ENCODE peak calls at places on chromosomes 13 and 19, in ten cellular contexts. H is colonic mucosa, O is K562, P is PC-9, U is heart right ventricle, E is IMR-90, B is prostate gland, S is psoas muscle, K is cardiac muscle cell, A is SJSA1. J is an unnamed sample. For H3K36me3, the result is how much of the 10 kb centered on the place peaks cover.

GRCh38 chr13:30047154-30047874 is 196.9 kb upstream of the UBL3 start:
- DNase-seq in H (no peak), O (no peak), P (no peak), U (no peak), E (peak), B (no peak), S (no peak), K (peak), A (no peak), J (no peak)

GRCh38 chr13:28609936-28610335 is 49.0 kb upstream of the POMP start:
- DNase-seq in H (no peak), O (no peak), P (no peak), U (no peak), E (peak), B (no peak), S (no peak), K (peak), A (peak), J (peak)

GRCh38 chr13:65600702-65601101 is 1629.4 kb downstream of the PCDH9 start:
- DNase-seq in H (no peak), O (no peak), P (no peak), U (no peak), E (peak), B (no peak), S (no peak), K (peak), A (peak), J (no peak)

GRCh38 chr13:78784017-78784745 is 125.2 kb upstream of the OBI1 start:
- DNase-seq in H (no peak), O (no peak), P (no peak), U (no peak), E (no peak), B (no peak), S (no peak), K (no peak), A (no peak), J (no peak)

GRCh38 chr19:40667602-40668001 is 22.8 kb downstream of the NUMBL start:
- DNase-seq in H (no peak), O (no peak), P (no peak), U (no peak), E (no peak), B (no peak), S (no peak), K (no peak), A (no peak), J (no peak)

GRCh38 chr13:81171065-81171647 is 830.2 kb upstream of the SPRY2 start:
- DNase-seq in H (no peak), O (peak), P (no peak), U (no peak), E (no peak), B (no peak), S (no peak), K (peak), A (no peak), J (no peak)

GRCh38 chr19:51107406-51108065 is 673 bp downstream of the CTU1 start:
- DNase-seq in H (no peak), O (no peak), P (no peak), U (no peak), E (peak), B (no peak), S (no peak), K (no peak), A (no peak), J (no peak)

GRCh38 chr13:60327551-60327950 is 69.5 kb upstream of the TDRD3 start:
- DNase-seq in H (no peak), O (no peak), P (no peak), U (no peak), E (no peak), B (no peak), S (no peak), K (no peak), A (no peak), J (no peak)

GRCh38 chr19:42216653-42217521 is 590 bp downstream of the DEDD2 start:
- DNase-seq in H (peak), O (peak), P (peak), U (peak), E (peak), B (no peak), S (peak), K (peak), A (no peak), J (no peak)

GRCh38 chr19:48991823-48992570 is 1.1 kb downstream of the GYS1 start:
- DNase-seq in H (peak), O (peak), P (peak), U (peak), E (peak), B (peak), S (peak), K (peak), A (peak), J (no peak)

GRCh38 chr19:30479231-30479630 is 107.0 kb downstream of the ZNF536 start:
- DNase-seq in H (no peak), O (no peak), P (no peak), U (no peak), E (no peak), B (no peak), S (no peak), K (no peak), A (no peak), J (no peak)

GRCh38 chr13:40780822-40781401 is 8.5 kb upstream of the SLC25A15 start:
- DNase-seq in H (no peak), O (peak), P (no peak), U (no peak), E (peak), B (no peak), S (no peak), K (peak), A (no peak), J (no peak)

GRCh38 chr19:18774107-18774506 is 17.0 kb downstream of the COMP start:
- DNase-seq in H (no peak), O (no peak), P (no peak), U (no peak), E (no peak), B (no peak), S (no peak), K (no peak), A (no peak), J (no peak)

GRCh38 chr19:57403737-57404537 is 7.0 kb upstream of the ZNF17 start:
- DNase-seq in H (no peak), O (no peak), P (no peak), U (no peak), E (no peak), B (no peak), S (no peak), K (no peak), A (no peak), J (no peak)

GRCh38 chr13:90197722-90198121 is 1149.8 kb upstream of the MIR17HG start:
- DNase-seq in H (no peak), O (no peak), P (no peak), U (no peak), E (no peak), B (no peak), S (no peak), K (peak), A (no peak), J (no peak)

GRCh38 chr13:42762917-42763316 is 18.5 kb upstream of the FAM216B start:
- DNase-seq in H (no peak), O (no peak), P (no peak), U (no peak), E (peak), B (no peak), S (no peak), K (peak), A (peak), J (peak)

GRCh38 chr19:42140125-42140754 is 8.0 kb upstream of the POU2F2 start:
- DNase-seq in H (peak), O (peak), P (peak), U (peak), E (peak), B (no peak), S (peak), K (peak), A (peak), J (no peak)

GRCh38 chr13:47399599-47399998 is 502.7 kb upstream of the HTR2A start:
- DNase-seq in H (no peak), O (no peak), P (no peak), U (no peak), E (no peak), B (no peak), S (no peak), K (no peak), A (no peak), J (no peak)

GRCh38 chr13:91184244-91184926 is 163.1 kb upstream of the MIR17HG start:
- DNase-seq in H (no peak), O (no peak), P (no peak), U (no peak), E (no peak), B (no peak), S (no peak), K (peak), A (no peak), J (no peak)

GRCh38 chr13:114143806-114144605 is 11.6 kb upstream of the RASA3 start:
- DNase-seq in H (no peak), O (peak), P (no peak), U (no peak), E (no peak), B (no peak), S (peak), K (no peak), A (no peak), J (no peak)

GRCh38 chr13:94956407-94957110 is 244.2 kb upstream of the SOX21 start:
- DNase-seq in H (no peak), O (no peak), P (no peak), U (no peak), E (no peak), B (no peak), S (no peak), K (no peak), A (no peak), J (no peak)

GRCh38 chr19:45250832-45251451 is at the start of gene MARK4:
- DNase-seq in H (peak), O (peak), P (peak), U (peak), E (peak), B (peak), S (peak), K (peak), A (peak), J (no peak)

GRCh38 chr13:37984357-37984756 is 114.8 kb upstream of the TRPC4 start:
- DNase-seq in H (no peak), O (no peak), P (no peak), U (no peak), E (no peak), B (no peak), S (no peak), K (no peak), A (no peak), J (no peak)

GRCh38 chr13:46062190-46062589 is 9.6 kb upstream of the ZC3H13 start:
- DNase-seq in H (no peak), O (no peak), P (no peak), U (no peak), E (peak), B (no peak), S (no peak), K (peak), A (no peak), J (no peak)

GRCh38 chr13:43388282-43389034 is 365.1 kb downstream of the DNAJC15 start:
- DNase-seq in H (no peak), O (no peak), P (no peak), U (no peak), E (no peak), B (no peak), S (no peak), K (no peak), A (no peak), J (no peak)

GRCh38 chr13:102729560-102730275 is 34.9 kb upstream of the METTL21C start:
- DNase-seq in H (no peak), O (no peak), P (no peak), U (no peak), E (peak), B (no peak), S (no peak), K (peak), A (peak), J (no peak)

GRCh38 chr19:1567116-1567847 is 843 bp downstream of the MEX3D start:
- DNase-seq in H (peak), O (peak), P (no peak), U (no peak), E (no peak), B (no peak), S (no peak), K (peak), A (peak), J (no peak)

GRCh38 chr19:56765107-56765506 is 75.4 kb downstream of the PEG3 start:
- DNase-seq in H (peak), O (no peak), P (no peak), U (peak), E (no peak), B (peak), S (peak), K (peak), A (no peak), J (no peak)

GRCh38 chr19:58265100-58265499 is 13.7 kb upstream of the ZNF8 start:
- DNase-seq in H (no peak), O (no peak), P (no peak), U (no peak), E (no peak), B (no peak), S (no peak), K (no peak), A (no peak), J (no peak)

GRCh38 chr19:28633223-28634030 is 579.5 kb downstream of the UQCRFS1 start:
- DNase-seq in H (peak), O (peak), P (peak), U (no peak), E (peak), B (no peak), S (peak), K (peak), A (peak), J (peak)

GRCh38 chr19:33497151-33497777 is 24.3 kb downstream of the PEPD start:
- DNase-seq in H (no peak), O (no peak), P (no peak), U (no peak), E (no peak), B (no peak), S (no peak), K (no peak), A (no peak), J (no peak)

GRCh38 chr13:25247345-25247744 is 39.9 kb downstream of the MTMR6 start:
- DNase-seq in H (no peak), O (no peak), P (no peak), U (no peak), E (no peak), B (no peak), S (no peak), K (no peak), A (no peak), J (no peak)

GRCh38 chr19:43432866-43433673 is 18.4 kb downstream of the TEX101 start:
- DNase-seq in H (peak), O (peak), P (peak), U (peak), E (peak), B (peak), S (peak), K (peak), A (peak), J (no peak)

GRCh38 chr13:107867701-107868661 is 347.4 kb downstream of the LIG4 start:
- DNase-seq in H (no peak), O (peak), P (peak), U (no peak), E (peak), B (no peak), S (no peak), K (peak), A (peak), J (no peak)

GRCh38 chr19:18675779-18676178 is 7.7 kb upstream of the CRTC1 start:
- DNase-seq in H (no peak), O (peak), P (no peak), U (no peak), E (no peak), B (no peak), S (no peak), K (peak), A (no peak), J (no peak)

GRCh38 chr19:54451331-54451871 is 2.4 kb downstream of the LENG8 start:
- DNase-seq in H (no peak), O (no peak), P (no peak), U (no peak), E (no peak), B (no peak), S (no peak), K (no peak), A (peak), J (no peak)

GRCh38 chr13:94703721-94704314 is 8.5 kb downstream of the SOX21 start:
- DNase-seq in H (no peak), O (no peak), P (no peak), U (no peak), E (no peak), B (no peak), S (no peak), K (no peak), A (no peak), J (no peak)

GRCh38 chr19:55437410-55437809 is 5.7 kb downstream of the SHISA7 start:
- DNase-seq in H (peak), O (peak), P (peak), U (peak), E (peak), B (no peak), S (peak), K (peak), A (peak), J (no peak)

GRCh38 chr19:35134601-35135091 is at the start of gene LGI4:
- DNase-seq in H (no peak), O (no peak), P (no peak), U (no peak), E (no peak), B (no peak), S (peak), K (no peak), A (no peak), J (no peak)
- H3K4me3 ChIP-seq in H (peak), O (no peak), P (no peak), U (peak), E (no peak), B (no peak), S (peak), K (peak), A (no peak), J (no peak)

DNA sequence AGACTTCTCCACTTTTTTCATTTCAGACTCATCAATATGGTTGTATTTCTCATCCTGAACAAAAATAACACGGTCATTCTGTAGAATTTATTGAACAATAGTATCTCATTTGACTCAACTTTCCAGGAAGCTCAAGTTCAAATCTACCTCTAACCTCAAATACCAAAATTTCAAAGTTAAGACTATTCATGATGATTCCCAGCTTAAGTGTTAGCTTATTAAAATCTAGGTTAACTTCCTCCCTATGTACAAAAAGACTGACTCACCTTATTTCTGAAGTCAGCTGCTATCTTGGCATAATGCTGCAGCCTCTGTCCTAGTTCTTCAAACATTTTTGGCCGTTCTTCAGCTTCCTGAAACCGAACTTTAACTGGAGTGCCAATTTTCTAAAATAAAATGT is 23.2 kb downstream of the HSPH1 start:
- DNase-seq in H (no peak), O (no peak), P (no peak), U (no peak), E (no peak), B (no peak), S (no peak), K (peak), A (no peak), J (no peak)
- H3K36me3 ChIP-seq in H (under half), O (half or more), P (under half), U (under half), E (under half), B (under half), S (under half), K (half or more), A (half or more), J (under half)

DNA sequence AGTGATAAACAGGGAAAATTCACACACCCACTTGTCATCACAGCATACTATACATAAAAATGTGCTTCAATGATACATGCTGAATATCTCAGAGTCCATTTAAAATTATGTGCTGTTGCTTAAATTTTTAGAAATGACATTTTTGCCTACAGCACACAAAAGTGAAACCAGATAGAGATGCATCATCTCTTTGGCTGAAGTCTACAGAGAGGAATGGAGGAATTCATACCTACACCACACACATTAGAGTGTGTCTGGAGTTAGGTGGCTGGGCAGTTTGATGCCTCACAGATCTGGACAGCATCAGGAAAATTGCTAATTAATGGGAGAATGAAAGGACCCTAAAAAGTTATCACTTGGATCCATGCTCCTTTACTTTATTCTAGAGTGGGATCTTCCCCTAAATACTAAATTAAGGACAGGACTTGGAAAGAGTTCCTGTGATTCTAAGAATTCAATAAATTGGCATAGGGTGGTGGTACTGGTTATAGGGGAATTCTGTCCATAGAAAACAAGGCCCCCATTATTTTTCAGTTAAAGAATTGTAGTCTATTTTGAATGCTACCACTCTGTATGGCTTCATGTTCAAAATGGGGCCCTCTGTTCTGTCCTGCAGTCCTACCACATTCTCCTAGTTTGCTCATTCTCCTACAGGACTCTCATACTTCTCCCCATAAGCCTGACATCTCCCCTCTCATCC is 41.3 kb downstream of the RCBTB2 start:
- DNase-seq in H (no peak), O (no peak), P (no peak), U (no peak), E (peak), B (no peak), S (no peak), K (no peak), A (no peak), J (no peak)
- H3K4me3 ChIP-seq in H (no peak), O (no peak), P (no peak), U (peak), E (no peak), B (no peak), S (peak), K (no peak), A (no peak), J (no peak)

GRCh38 chr19:39211731-39212376 is 7.8 kb upstream of the SYCN start:
- DNase-seq in H (no peak), O (no peak), P (no peak), U (no peak), E (no peak), B (no peak), S (no peak), K (peak), A (no peak), J (no peak)

GRCh38 chr19:39209196-39209595 is 5.1 kb upstream of the SYCN start:
- DNase-seq in H (no peak), O (no peak), P (no peak), U (no peak), E (no peak), B (no peak), S (no peak), K (no peak), A (no peak), J (no peak)

GRCh38 chr19:39217094-39217493 is 13.0 kb upstream of the SYCN start:
- DNase-seq in H (no peak), O (no peak), P (no peak), U (no peak), E (no peak), B (no peak), S (no peak), K (no peak), A (no peak), J (no peak)

GRCh38 chr19:39208175-39208795 is 4.2 kb upstream of the SYCN start:
- DNase-seq in H (no peak), O (no peak), P (no peak), U (no peak), E (no peak), B (no peak), S (no peak), K (no peak), A (no peak), J (no peak)

GRCh38 chr19:39212377-39212742 is 8.3 kb upstream of the SYCN start:
- DNase-seq in H (peak), O (peak), P (peak), U (no peak), E (no peak), B (no peak), S (no peak), K (peak), A (no peak), J (no peak)
- H3K36me3 ChIP-seq in H (under half), O (under half), P (under half), U (under half), E (under half), B (under half), S (under half), K (under half), A (under half), J (under half)

GRCh38 chr19:16367269-16367683 is 42.6 kb downstream of the KLF2 start:
- DNase-seq in H (no peak), O (no peak), P (no peak), U (no peak), E (no peak), B (no peak), S (peak), K (no peak), A (no peak), J (no peak)
- H3K4me3 ChIP-seq in H (no peak), O (no peak), P (no peak), U (peak), E (no peak), B (no peak), S (peak), K (no peak), A (no peak), J (no peak)

DNA sequence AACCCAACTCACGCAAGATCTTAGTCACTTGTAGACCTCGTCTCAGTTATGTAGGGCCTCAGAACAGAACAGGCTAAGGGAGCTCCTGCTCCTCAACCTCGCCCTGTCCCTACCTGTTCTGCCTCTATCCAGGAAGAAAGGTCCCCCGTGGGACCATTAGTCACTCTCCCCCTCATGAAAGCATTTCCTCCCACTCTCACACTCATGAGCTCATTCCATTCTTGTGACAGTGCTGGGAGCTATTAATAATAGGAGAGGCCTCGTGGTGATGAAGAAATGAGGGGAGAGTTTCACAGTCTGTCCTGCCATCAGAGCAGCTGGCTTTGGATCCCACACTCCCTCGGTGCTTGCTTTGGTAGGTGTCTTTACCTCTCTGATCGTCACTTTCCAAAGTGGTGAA is 10.2 kb downstream of the PPP2R1A start:
- DNase-seq in H (no peak), O (no peak), P (no peak), U (peak), E (peak), B (no peak), S (peak), K (peak), A (no peak), J (peak)
- H3K36me3 ChIP-seq in H (under half), O (half or more), P (half or more), U (under half), E (half or more), B (under half), S (under half), K (half or more), A (half or more), J (under half)